ENCODE peak calls at places on chromosomes 16 and 17, in four cellular contexts. Y, W, V and X are unnamed samples.
A peak's percentile ranks its signal among the peaks of the same experiment; 100 is the strongest.

GRCh38 chr17:48596735-48597491 is 3.3 kb upstream of the HOXB5 start:
- DNase-seq in W (peak; percentile 83), V (no peak), Y (no peak), X (no peak)

GRCh38 chr17:34998205-34998604 is 17.9 kb downstream of the LIG3 start:
- DNase-seq in Y (no peak), V (peak; percentile 64), W (peak; percentile 73), X (peak; percentile 79)

GRCh38 chr16:30040221-30040620 is 9.2 kb upstream of the TLCD3B start:
- DNase-seq in W (no peak), Y (no peak), V (no peak), X (no peak)

GRCh38 chr17:82301916-82302497 is 15.4 kb downstream of the CD7 start:
- DNase-seq in V (no peak), Y (no peak), W (no peak), X (no peak)

GRCh38 chr17:74838275-74838674 is 21.4 kb downstream of the GRIN2C start:
- DNase-seq in V (no peak), W (no peak), Y (no peak), X (no peak)

GRCh38 chr17:45989759-45990158 is 9.3 kb upstream of the STH start:
- DNase-seq in V (no peak), W (no peak), Y (no peak), X (no peak)

GRCh38 chr16:30615358-30616076 is 5.3 kb upstream of the ZNF689 start:
- DNase-seq in Y (no peak), V (no peak), W (peak; percentile 28), X (peak; percentile 85)

GRCh38 chr16:87956169-87956770 is 5.0 kb downstream of the BANP start:
- DNase-seq in W (peak; percentile 77), V (peak; percentile 55), Y (no peak), X (no peak)

GRCh38 chr16:28202147-28202746 is 9.5 kb downstream of the XPO6 start:
- DNase-seq in V (no peak), W (no peak), Y (no peak), X (no peak)

GRCh38 chr17:2351269-2351668 is 14.0 kb downstream of the SGSM2 start:
- DNase-seq in Y (no peak), W (no peak), V (no peak), X (no peak)

GRCh38 chr16:28938721-28939120 is 7.0 kb downstream of the CD19 start:
- DNase-seq in W (no peak), V (no peak), Y (no peak), X (no peak)

GRCh38 chr17:72359274-72359673 is 238.5 kb downstream of the SOX9 start:
- DNase-seq in V (no peak), Y (no peak), W (no peak), X (no peak)

GRCh38 chr17:58666858-58667267 is 25.0 kb downstream of the TEX14 start:
- DNase-seq in W (peak; percentile 87), Y (peak; percentile 48), V (peak; percentile 37), X (no peak)

GRCh38 chr17:72422505-72423285 is 301.9 kb downstream of the SOX9 start:
- DNase-seq in W (peak; percentile 79), Y (no peak), V (peak; percentile 95), X (peak; percentile 87)

GRCh38 chr16:79767597-79768280 is 167.2 kb upstream of the MAF start:
- DNase-seq in W (peak; percentile 64), Y (peak; percentile 29), V (no peak), X (no peak)

GRCh38 chr17:52297230-52298010 is 138.9 kb upstream of the CA10 start:
- DNase-seq in W (no peak), V (no peak), Y (no peak), X (peak; percentile 72)

GRCh38 chr17:74871329-74872076 is 1.3 kb downstream of the FDXR start:
- DNase-seq in V (no peak), W (no peak), Y (no peak), X (no peak)

DNA sequence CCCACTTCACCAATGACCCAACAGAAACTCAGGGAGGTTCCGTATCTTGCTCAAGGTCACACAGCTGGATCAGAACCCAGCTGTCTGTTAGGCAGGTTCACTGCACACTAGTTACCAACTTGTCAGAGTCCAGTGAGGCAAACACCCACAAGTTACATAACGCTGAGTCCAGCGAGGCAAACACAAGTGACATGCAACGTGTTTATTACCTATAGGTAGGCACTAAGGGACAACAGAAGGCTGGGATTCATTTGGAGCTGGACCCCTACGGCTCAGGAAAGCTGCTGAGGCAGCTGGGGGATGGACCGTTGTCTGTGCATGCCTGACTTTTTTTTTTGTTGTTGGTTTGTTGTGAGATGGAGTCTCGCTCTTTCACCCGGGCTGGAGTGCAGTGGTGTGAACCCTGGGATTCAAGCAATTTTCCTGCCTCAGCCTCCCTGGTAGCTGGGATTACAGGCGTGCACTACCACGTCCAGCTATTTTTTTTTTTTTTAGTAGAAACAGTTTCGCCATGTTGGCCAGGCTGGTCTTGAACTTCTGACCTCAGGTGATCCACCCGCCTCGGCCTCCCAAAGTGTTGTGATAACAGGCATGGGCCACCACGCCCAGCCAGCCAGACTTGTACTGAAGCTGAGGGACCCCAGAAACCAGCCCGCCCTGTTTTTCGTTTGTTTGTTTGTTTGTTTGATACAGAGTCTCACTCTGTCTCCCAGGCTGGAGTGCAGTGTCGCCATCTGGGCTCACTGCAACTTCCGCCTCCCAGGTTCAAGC is 1.9 kb upstream of the RSAD1 start:
- DNase-seq in Y (no peak), V (no peak), W (no peak), X (no peak)
- H3K4me3 ChIP-seq in Y (no peak overlapping the region), V (no peak overlapping the region), W (no peak overlapping the region), X (no peak overlapping the region)

DNA sequence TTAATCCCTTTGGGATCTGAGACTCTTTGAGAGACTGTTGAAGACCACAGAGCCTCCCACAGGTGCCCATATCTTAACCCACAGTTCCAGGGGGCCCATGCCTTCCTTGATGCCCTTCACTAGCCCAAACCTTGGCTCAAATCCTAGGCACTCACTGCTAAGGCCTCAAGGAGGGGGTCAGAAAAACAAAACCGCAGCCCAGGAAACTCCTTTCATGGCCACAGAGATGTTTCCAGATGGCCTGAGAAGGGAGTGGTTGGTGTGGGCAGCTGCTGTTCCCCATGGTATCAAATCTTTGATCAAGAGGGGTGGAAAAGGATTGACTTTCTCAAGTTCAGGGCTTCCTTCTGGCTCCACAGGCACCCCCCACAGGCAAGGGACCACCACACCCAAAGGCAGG is 44.7 kb downstream of the CDH1 start:
- DNase-seq in W (no peak), V (no peak), Y (no peak), X (no peak)
- H3K4me3 ChIP-seq in W (no peak overlapping the region), V (no peak overlapping the region), Y (no peak overlapping the region), X (no peak overlapping the region)

GRCh38 chr16:85906349-85906748 is 7.4 kb downstream of the IRF8 start:
- DNase-seq in V (no peak), W (no peak), Y (no peak), X (no peak)

GRCh38 chr16:85908889-85909584 is 10.1 kb downstream of the IRF8 start:
- DNase-seq in W (no peak), Y (no peak), V (no peak), X (no peak)

GRCh38 chr16:85910854-85911247 is 11.9 kb downstream of the IRF8 start:
- DNase-seq in V (no peak), W (no peak), Y (no peak), X (no peak)

GRCh38 chr16:85910073-85910853 is 11.3 kb downstream of the IRF8 start:
- DNase-seq in W (no peak), V (no peak), Y (no peak), X (no peak)

GRCh38 chr16:85908444-85908843 is 9.5 kb downstream of the IRF8 start:
- DNase-seq in Y (no peak), V (no peak), W (no peak), X (no peak)
- H3K4me3 ChIP-seq in Y (no peak overlapping the region), V (no peak overlapping the region), W (no peak overlapping the region), X (no peak overlapping the region)

GRCh38 chr17:41799366-41799765 is 12.4 kb downstream of the P3H4 start:
- DNase-seq in Y (no peak), W (no peak), V (no peak), X (no peak)
- H3K4me3 ChIP-seq in Y (no peak overlapping the region), W (no peak overlapping the region), V (no peak overlapping the region), X (no peak overlapping the region)

DNA sequence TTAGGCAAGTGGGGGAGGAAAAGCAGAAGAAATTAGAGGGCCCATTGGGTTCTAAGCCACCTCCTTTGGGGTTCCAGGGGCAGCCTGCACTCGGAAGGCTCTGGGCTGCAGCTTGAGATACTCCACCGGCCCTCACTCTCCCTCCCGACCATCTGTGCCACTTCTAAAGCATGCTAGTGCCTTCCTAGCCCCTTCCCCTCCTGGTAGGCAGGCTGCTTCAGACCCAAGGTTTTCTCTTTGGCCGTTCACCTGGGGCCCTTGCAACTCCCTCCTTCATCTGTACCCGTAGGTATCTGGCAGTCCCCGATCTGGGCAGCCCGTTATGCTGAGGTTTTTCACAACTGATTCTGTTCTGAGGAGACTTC is 98.5 kb downstream of the RAB11FIP4 start:
- DNase-seq in V (no peak), Y (no peak), W (no peak), X (no peak)
- H3K4me3 ChIP-seq in V (no peak overlapping the region), Y (no peak overlapping the region), W (no peak overlapping the region), X (no peak overlapping the region)

GRCh38 chr17:17712268-17712924 is 31.1 kb downstream of the RAI1 start:
- DNase-seq in Y (no peak), V (peak; percentile 96), W (peak; percentile 80), X (no peak)
- H3K4me3 ChIP-seq in Y (no peak overlapping the region), V (no peak overlapping the region), W (no peak overlapping the region), X (no peak overlapping the region)

DNA sequence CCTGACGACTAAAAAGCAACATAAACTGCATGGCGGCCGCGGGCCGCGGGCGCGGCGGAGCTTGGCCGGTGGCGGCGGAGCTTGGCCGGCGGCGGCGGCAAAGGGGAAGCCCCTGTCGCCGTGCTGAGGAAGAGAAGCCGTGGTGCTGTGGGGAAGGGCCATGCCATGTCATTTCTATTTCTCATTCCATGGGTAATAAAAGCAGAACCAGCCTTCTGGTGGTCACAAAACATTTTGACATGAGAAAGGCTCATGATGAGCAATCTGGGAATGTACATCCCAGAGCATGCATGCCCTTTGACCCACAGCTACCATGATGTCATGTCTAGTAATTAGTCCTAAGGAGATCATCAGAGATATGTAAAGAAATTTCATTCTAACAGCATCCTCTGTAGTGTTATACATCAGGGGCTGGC is 23.9 kb upstream of the HEATR6 start:
- DNase-seq in V (peak; percentile 74), W (peak; percentile 76), Y (no peak), X (peak; percentile 16)
- H3K4me3 ChIP-seq in V (no peak overlapping the region), W (no peak overlapping the region), Y (no peak overlapping the region), X (peak overlapping the region; percentile 25)

GRCh38 chr17:80262775-80263244 is 2.2 kb downstream of the RNF213 start:
- DNase-seq in V (no peak), W (no peak), Y (no peak), X (no peak)
- H3K4me3 ChIP-seq in V (peak overlapping the region; percentile 95), W (peak overlapping the region; percentile 2), Y (peak overlapping the region; percentile 36), X (peak overlapping the region; percentile 36)